ENCODE peak calls at places on chromosomes 6 and 20, in six cellular contexts. A, N, E, L, H and R are unnamed samples.

GRCh38 chr6:125947581-125947980 is 9.0 kb upstream of the HINT3 start:
- DNase-seq in A (peak; percentile 47), N (no peak), E (no peak), L (no peak), H (no peak), R (no peak)

GRCh38 chr6:144395835-144396234 is 110.7 kb downstream of the UTRN start:
- DNase-seq in A (no peak), N (no peak), E (no peak), L (no peak), H (no peak), R (no peak)

GRCh38 chr20:5870462-5871021 is 79.8 kb downstream of the TRMT6 start:
- DNase-seq in A (no peak), N (no peak), E (no peak), L (no peak), H (no peak), R (no peak)

GRCh38 chr20:8515810-8516435 is 383.9 kb downstream of the PLCB1 start:
- DNase-seq in A (no peak), N (no peak), E (no peak), L (no peak), H (no peak), R (no peak)

GRCh38 chr6:81682858-81683257 is 69.6 kb downstream of the TENT5A start:
- DNase-seq in A (no peak), N (no peak), E (no peak), L (no peak), H (no peak), R (no peak)

GRCh38 chr6:6220718-6221117 is 99.7 kb downstream of the F13A1 start:
- DNase-seq in A (no peak), N (no peak), E (no peak), L (peak; percentile 19), H (no peak), R (no peak)

GRCh38 chr6:158766621-158767435 is 52.3 kb downstream of the EZR start:
- DNase-seq in A (no peak), N (no peak), E (no peak), L (no peak), H (no peak), R (no peak)

GRCh38 chr6:160306284-160306683 is 41.9 kb upstream of the SLC22A3 start:
- DNase-seq in A (no peak), N (no peak), E (no peak), L (no peak), H (no peak), R (no peak)

GRCh38 chr6:107956586-107957164 is 1.3 kb downstream of the SEC63 start:
- DNase-seq in A (no peak), N (no peak), E (no peak), L (peak; percentile 53), H (no peak), R (no peak)

GRCh38 chr20:61356171-61356570 is 104.1 kb downstream of the CDH4 start:
- DNase-seq in A (no peak), N (no peak), E (peak; percentile 47), L (no peak), H (no peak), R (no peak)

GRCh38 chr6:34151321-34152041 is 5.6 kb upstream of the GRM4 start:
- DNase-seq in A (no peak), N (no peak), E (peak; percentile 56), L (no peak), H (no peak), R (no peak)

GRCh38 chr6:113651920-113652319 is 205.2 kb upstream of the MARCKS start:
- DNase-seq in A (no peak), N (no peak), E (no peak), L (no peak), H (no peak), R (no peak)

GRCh38 chr6:133890941-133891813 is 2.3 kb downstream of the TCF21 start:
- DNase-seq in A (peak; percentile 44), N (no peak), E (peak; percentile 72), L (peak; percentile 44), H (peak; percentile 49), R (no peak)

GRCh38 chr6:125310994-125311649 is 9.4 kb upstream of the HDDC2 start:
- DNase-seq in A (peak; percentile 64), N (no peak), E (no peak), L (peak; percentile 76), H (no peak), R (no peak)

GRCh38 chr6:135600931-135601330 is 103.4 kb upstream of the AHI1 start:
- DNase-seq in A (no peak), N (no peak), E (no peak), L (no peak), H (no peak), R (no peak)

GRCh38 chr6:16239090-16239797 is 857 bp downstream of the GMPR start:
- DNase-seq in A (peak; percentile 91), N (no peak), E (peak; percentile 85), L (peak; percentile 48), H (peak; percentile 58), R (no peak)

GRCh38 chr20:41051426-41051825 is 22.8 kb downstream of the TOP1 start:
- DNase-seq in A (no peak), N (no peak), E (no peak), L (no peak), H (no peak), R (no peak)

GRCh38 chr6:52839124-52840055 is 1.2 kb downstream of the GSTA5 start:
- DNase-seq in A (peak; percentile 65), N (peak; percentile 36), E (no peak), L (peak; percentile 56), H (no peak), R (no peak)

GRCh38 chr6:126540161-126540560 is 200.2 kb downstream of the CENPW start:
- DNase-seq in A (no peak), N (no peak), E (no peak), L (no peak), H (no peak), R (no peak)

GRCh38 chr6:169858293-169858934 is 107.0 kb downstream of the ERMARD start:
- DNase-seq in A (no peak), N (no peak), E (peak; percentile 54), L (no peak), H (no peak), R (no peak)

GRCh38 chr6:90584636-90585255 is 2.1 kb downstream of the MAP3K7 start:
- DNase-seq in A (no peak), N (no peak), E (no peak), L (no peak), H (no peak), R (no peak)

GRCh38 chr20:63876489-63877036 is 11.5 kb downstream of the TPD52L2 start:
- DNase-seq in A (no peak), N (no peak), E (peak; percentile 71), L (no peak), H (no peak), R (no peak)

GRCh38 chr6:13461805-13462204 is 25.6 kb downstream of the GFOD1 start:
- DNase-seq in A (no peak), N (no peak), E (peak; percentile 84), L (no peak), H (no peak), R (no peak)

GRCh38 chr20:47318027-47318595 is 38.4 kb downstream of the ZMYND8 start:
- DNase-seq in A (no peak), N (no peak), E (no peak), L (peak; percentile 21), H (peak; percentile 66), R (no peak)

GRCh38 chr6:16762265-16762546 is 946 bp upstream of the ATXN1 start:
- DNase-seq in A (no peak), N (no peak), E (no peak), L (no peak), H (no peak), R (no peak)

GRCh38 chr20:5065489-5066383 is 54.0 kb downstream of the PCNA start:
- DNase-seq in A (peak; percentile 75), N (no peak), E (peak; percentile 86), L (no peak), H (peak; percentile 15), R (no peak)

GRCh38 chr6:7073810-7074525 is 33.8 kb upstream of the RREB1 start:
- DNase-seq in A (no peak), N (peak; percentile 32), E (peak; percentile 93), L (no peak), H (no peak), R (no peak)

GRCh38 chr20:2421247-2421646 is 40.5 kb downstream of the TGM6 start:
- DNase-seq in A (no peak), N (no peak), E (no peak), L (no peak), H (no peak), R (no peak)

GRCh38 chr20:31605902-31606677 is 1.0 kb downstream of the ID1 start:
- DNase-seq in A (peak; percentile 36), N (no peak), E (peak; percentile 83), L (peak; percentile 52), H (no peak), R (no peak)

GRCh38 chr6:45756611-45757010 is 259.0 kb downstream of the CLIC5 start:
- DNase-seq in A (no peak), N (no peak), E (no peak), L (no peak), H (no peak), R (no peak)

GRCh38 chr6:139990865-139991264 is 616.4 kb upstream of the CITED2 start:
- DNase-seq in A (no peak), N (no peak), E (no peak), L (peak; percentile 52), H (no peak), R (no peak)

GRCh38 chr6:136506124-136506799 is 44.0 kb downstream of the MAP7 start:
- DNase-seq in A (no peak), N (no peak), E (no peak), L (no peak), H (no peak), R (no peak)

GRCh38 chr20:46784450-46785127 is 75.1 kb downstream of the SLC2A10 start:
- DNase-seq in A (no peak), N (no peak), E (no peak), L (no peak), H (no peak), R (no peak)

DNA sequence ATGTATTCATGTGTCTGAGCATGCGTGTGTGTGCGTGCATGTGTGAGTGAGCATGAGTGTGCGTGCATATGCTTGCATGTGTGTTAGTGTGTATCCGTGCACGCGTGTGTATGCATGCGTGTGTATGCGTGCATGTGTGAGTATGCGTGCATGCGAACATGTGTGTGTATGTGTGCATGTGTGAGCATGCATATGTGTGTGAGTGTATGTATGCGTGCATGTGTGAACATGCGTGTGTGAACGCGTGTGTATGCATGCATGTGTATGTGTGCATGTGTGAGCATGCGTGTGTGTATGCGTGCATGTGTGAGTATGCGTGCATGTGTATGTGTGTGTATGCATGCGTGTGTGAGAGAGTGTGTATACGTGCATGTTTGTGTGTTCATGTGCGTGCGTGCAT is 77.9 kb downstream of the SMOC2 start:
- DNase-seq in A (no peak), N (no peak), E (no peak), L (no peak), H (no peak), R (no peak)
- H3K9me3 ChIP-seq in A (no peaks in the 10 kb centered on the region), N (no peaks in the 10 kb centered on the region), E (no peaks in the 10 kb centered on the region), L (no peaks in the 10 kb centered on the region), H (no peaks in the 10 kb centered on the region), R (no peaks in the 10 kb centered on the region)

GRCh38 chr6:367891-368630 is 23.5 kb upstream of the IRF4 start:
- DNase-seq in A (no peak), N (no peak), E (no peak), L (no peak), H (no peak), R (no peak)
- H3K9me3 ChIP-seq in A (peaks cover 5% of the 10 kb centered on the region), N (no peaks in the 10 kb centered on the region), E (no peaks in the 10 kb centered on the region), L (no peaks in the 10 kb centered on the region), H (no peaks in the 10 kb centered on the region), R (no peaks in the 10 kb centered on the region)

GRCh38 chr6:77972334-77972733 is 319.5 kb downstream of the MEI4 start:
- DNase-seq in A (no peak), N (no peak), E (no peak), L (no peak), H (no peak), R (no peak)
- H3K9me3 ChIP-seq in A (no peaks in the 10 kb centered on the region), N (no peaks in the 10 kb centered on the region), E (no peaks in the 10 kb centered on the region), L (no peaks in the 10 kb centered on the region), H (no peaks in the 10 kb centered on the region), R (no peaks in the 10 kb centered on the region)

GRCh38 chr6:121630716-121631115 is 195.3 kb downstream of the GJA1 start:
- DNase-seq in A (peak; percentile 80), N (no peak), E (no peak), L (no peak), H (no peak), R (no peak)
- H3K9me3 ChIP-seq in A (peaks cover 2% of the 10 kb centered on the region), N (no peaks in the 10 kb centered on the region), E (peaks cover 19% of the 10 kb centered on the region), L (no peaks in the 10 kb centered on the region), H (no peaks in the 10 kb centered on the region), R (no peaks in the 10 kb centered on the region)